ENCODE peak calls at places on chromosome X, in seven cellular contexts. V, N, W, K, T, I and C are unnamed samples.
A peak's percentile ranks its signal among the peaks of the same experiment; 100 is the strongest.

GRCh38 chrX:117972681-117973080 is 143.9 kb downstream of the KLHL13 start:
- DNase-seq in V (no peak), N (peak; percentile 81), W (no peak), K (no peak), T (no peak), I (peak; percentile 60), C (no peak)

GRCh38 chrX:96182366-96182765 is 502.3 kb upstream of the DIAPH2 start:
- DNase-seq in V (no peak), N (no peak), W (peak; percentile 38), K (no peak), T (no peak), I (peak; percentile 72), C (no peak)

GRCh38 chrX:69021561-69021960 is 143.7 kb downstream of the PJA1 start:
- DNase-seq in V (no peak), N (no peak), W (no peak), K (no peak), T (no peak), I (no peak), C (no peak)

GRCh38 chrX:29143756-29144155 is 556.5 kb downstream of the IL1RAPL1 start:
- DNase-seq in V (no peak), N (no peak), W (no peak), K (no peak), T (no peak), I (no peak), C (no peak)

GRCh38 chrX:10769165-10769564 is 148.8 kb upstream of the MID1 start:
- DNase-seq in V (peak; percentile 1), N (peak; percentile 57), W (peak; percentile 75), K (no peak), T (no peak), I (peak; percentile 74), C (no peak)

GRCh38 chrX:45745479-45745878 is 544.8 kb upstream of the DIPK2B start:
- DNase-seq in V (no peak), N (no peak), W (no peak), K (no peak), T (no peak), I (no peak), C (no peak)

GRCh38 chrX:126489141-126489540 is 63.5 kb downstream of the DCAF12L1 start:
- DNase-seq in V (no peak), N (peak; percentile 72), W (no peak), K (no peak), T (no peak), I (no peak), C (no peak)

GRCh38 chrX:39613508-39613921 is 484.2 kb downstream of the BCOR start:
- DNase-seq in V (no peak), N (peak; percentile 78), W (peak; percentile 88), K (no peak), T (peak; percentile 17), I (peak; percentile 64), C (no peak)

GRCh38 chrX:153609917-153610833 is 11.2 kb upstream of the CCNQ start:
- DNase-seq in V (peak; percentile 63), N (no peak), W (peak; percentile 86), K (no peak), T (peak; percentile 57), I (peak; percentile 82), C (no peak)

GRCh38 chrX:295136-295535 is 14.0 kb downstream of the PLCXD1 start:
- DNase-seq in V (no peak), N (no peak), W (no peak), K (no peak), T (no peak), I (no peak), C (no peak)

GRCh38 chrX:1649623-1650022 is 34.8 kb downstream of the ASMT start:
- DNase-seq in V (no peak), N (no peak), W (peak; percentile 87), K (no peak), T (no peak), I (peak; percentile 95), C (no peak)

GRCh38 chrX:17635231-17635630 is 102.1 kb upstream of the SCML1 start:
- DNase-seq in V (no peak), N (peak; percentile 55), W (peak; percentile 92), K (no peak), T (no peak), I (peak; percentile 83), C (no peak)

GRCh38 chrX:54808109-54808604 is 612 bp downstream of the MAGED2 start:
- DNase-seq in V (peak; percentile 25), N (no peak), W (peak; percentile 88), K (peak; percentile 5), T (peak; percentile 73), I (peak; percentile 79), C (no peak)

GRCh38 chrX:107766470-107767140 is 9.0 kb downstream of the TSC22D3 start:
- DNase-seq in V (no peak), N (peak; percentile 80), W (no peak), K (no peak), T (peak; percentile 42), I (no peak), C (no peak)

GRCh38 chrX:72540318-72540717 is 32.3 kb downstream of the HDAC8 start:
- DNase-seq in V (no peak), N (peak; percentile 22), W (no peak), K (no peak), T (no peak), I (peak; percentile 39), C (no peak)

GRCh38 chrX:30364229-30364628 is 55.0 kb upstream of the NR0B1 start:
- DNase-seq in V (no peak), N (no peak), W (no peak), K (no peak), T (no peak), I (no peak), C (no peak)

GRCh38 chrX:130628522-130628921 is 226.7 kb downstream of the RBMX2 start:
- DNase-seq in V (no peak), N (no peak), W (peak; percentile 25), K (no peak), T (no peak), I (peak; percentile 37), C (no peak)

GRCh38 chrX:121013897-121014455 is 28.4 kb upstream of the CT47A1 start:
- DNase-seq in V (no peak), N (no peak), W (no peak), K (no peak), T (no peak), I (no peak), C (no peak)

GRCh38 chrX:39304746-39305145 is 503.5 kb downstream of the MID1IP1 start:
- DNase-seq in V (no peak), N (no peak), W (no peak), K (no peak), T (no peak), I (no peak), C (no peak)